ENCODE peak calls at places on chromosome 12, in seven cellular contexts. D is mammary epithelial cell; F is PC-3; Q is DND-41; V is heart right ventricle; H is CD8-positive, alpha-beta T cell; E is CD4-positive, alpha-beta T cell. G is an unnamed sample.
A peak's percentile ranks its signal among the peaks of the same experiment; 100 is the strongest.

GRCh38 chr12:67747869-67748760 is 99.6 kb downstream of the DYRK2 start:
- DNase-seq in H (no peak), Q (no peak), F (peak; percentile 73), E (no peak), V (no peak), D (peak; percentile 5), G (no peak)

GRCh38 chr12:92771011-92771410 is 68.2 kb downstream of the PLEKHG7 start:
- DNase-seq in E (no peak), V (no peak), Q (no peak), D (no peak), H (no peak), F (no peak), G (no peak)

GRCh38 chr12:59724011-59724703 is 128.3 kb downstream of the SLC16A7 start:
- DNase-seq in E (no peak), V (no peak), D (no peak), Q (no peak), F (no peak), H (no peak), G (no peak)

GRCh38 chr12:105385141-105385540 is 54.6 kb downstream of the C12orf75 start:
- DNase-seq in D (peak; percentile 62), F (no peak), E (no peak), Q (no peak), H (no peak), V (no peak), G (no peak)

GRCh38 chr12:7075931-7076330 is 15.4 kb downstream of the C1S start:
- DNase-seq in Q (no peak), D (no peak), E (no peak), H (no peak), F (no peak), V (no peak), G (no peak)

GRCh38 chr12:6752181-6752930 is 585 bp downstream of the MLF2 start:
- DNase-seq in H (no peak), Q (peak; percentile 61), V (no peak), E (no peak), F (peak; percentile 17), D (peak; percentile 14), G (peak; percentile 55)

GRCh38 chr12:13250416-13250815 is 53.9 kb downstream of the EMP1 start:
- DNase-seq in Q (no peak), H (no peak), E (no peak), D (peak; percentile 83), F (peak; percentile 76), V (no peak), G (no peak)

GRCh38 chr12:114696443-114697245 is 12.7 kb upstream of the TBX3 start:
- DNase-seq in Q (no peak), V (no peak), H (no peak), D (no peak), F (no peak), E (no peak), G (no peak)

GRCh38 chr12:118065380-118065779 is 4.4 kb upstream of the WSB2 start:
- DNase-seq in V (no peak), F (no peak), Q (peak; percentile 15), E (no peak), H (no peak), D (no peak), G (no peak)

GRCh38 chr12:124391340-124392261 is 96.7 kb downstream of the RFLNA start:
- DNase-seq in E (peak; percentile 20), F (peak; percentile 80), V (peak; percentile 63), H (peak; percentile 29), Q (no peak), D (no peak), G (peak; percentile 69)

GRCh38 chr12:108838194-108839010 is 19.0 kb downstream of the SSH1 start:
- DNase-seq in F (peak; percentile 99), V (peak; percentile 87), E (peak; percentile 35), Q (peak; percentile 52), H (peak; percentile 62), D (peak; percentile 99), G (peak; percentile 89)

GRCh38 chr12:62724947-62725447 is 210.0 kb downstream of the PPM1H start:
- DNase-seq in D (peak; percentile 99), V (no peak), Q (no peak), F (peak; percentile 98), H (no peak), E (no peak), G (no peak)

GRCh38 chr12:110689601-110690430 is 901 bp upstream of the HVCN1 start:
- DNase-seq in Q (peak; percentile 73), V (peak; percentile 51), D (no peak), E (peak; percentile 18), F (no peak), H (peak; percentile 44), G (peak; percentile 54)

GRCh38 chr12:26863515-26863914 is 30.5 kb upstream of the ITPR2 start:
- DNase-seq in Q (peak; percentile 39), F (peak; percentile 28), E (no peak), H (no peak), D (no peak), V (no peak), G (no peak)

GRCh38 chr12:29519585-29520182 is 22.2 kb upstream of the OVCH1 start:
- DNase-seq in Q (peak; percentile 10), D (peak; percentile 24), F (peak; percentile 86), H (no peak), V (no peak), E (no peak), G (no peak)

GRCh38 chr12:106171117-106171750 is 32.5 kb upstream of the NUAK1 start:
- DNase-seq in H (no peak), F (no peak), V (no peak), D (no peak), E (no peak), Q (no peak), G (no peak)

GRCh38 chr12:89353823-89354629 is 1.7 kb upstream of the DUSP6 start:
- DNase-seq in Q (peak; percentile 82), V (peak; percentile 87), F (peak; percentile 86), H (peak; percentile 47), E (peak; percentile 32), D (peak; percentile 94), G (peak; percentile 87)

GRCh38 chr12:100959481-100959880 is 164.9 kb downstream of the ANO4 start:
- DNase-seq in E (no peak), D (peak; percentile 31), Q (no peak), F (peak; percentile 7), V (no peak), H (no peak), G (no peak)

GRCh38 chr12:29350080-29350479 is 30.9 kb downstream of the ERGIC2 start:
- DNase-seq in Q (no peak), D (peak; percentile 29), H (no peak), F (peak; percentile 94), V (no peak), E (no peak), G (no peak)

GRCh38 chr12:72031066-72031465 is 92.4 kb downstream of the TPH2 start:
- DNase-seq in H (no peak), V (no peak), Q (no peak), E (no peak), D (no peak), F (no peak), G (no peak)

GRCh38 chr12:89565002-89565401 is 39.2 kb upstream of the POC1B start:
- DNase-seq in D (no peak), H (no peak), Q (no peak), V (no peak), E (no peak), F (no peak), G (no peak)

GRCh38 chr12:120249875-120250795 is 15.4 kb downstream of the PXN start:
- DNase-seq in E (no peak), V (peak; percentile 84), H (peak; percentile 25), Q (no peak), F (no peak), D (no peak), G (peak; percentile 90)

GRCh38 chr12:106118-106561 is 39.6 kb downstream of the IQSEC3 start:
- DNase-seq in F (no peak), V (no peak), Q (peak; percentile 9), D (no peak), E (no peak), H (no peak), G (peak; percentile 32)

GRCh38 chr12:126107659-126108058 is 1042.4 kb downstream of the AACS start:
- DNase-seq in V (no peak), F (no peak), Q (no peak), E (no peak), D (no peak), H (no peak), G (no peak)
- H3K9me3 ChIP-seq in V (no peaks in the 10 kb centered on the region), F (no peaks in the 10 kb centered on the region), Q (no peaks in the 10 kb centered on the region), E (no peaks in the 10 kb centered on the region), D (peaks cover 17% of the 10 kb centered on the region), H (no peaks in the 10 kb centered on the region), G (no peaks in the 10 kb centered on the region)

GRCh38 chr12:32402170-32402569 is 2.8 kb downstream of the FGD4 start:
- DNase-seq in E (no peak), V (no peak), Q (no peak), H (no peak), F (no peak), D (no peak), G (no peak)
- TF ChIP-seq CTCF in E (no peak), V (no peak), Q (no peak), H (no peak), F (no peak), D (no peak), G (no peak)

GRCh38 chr12:34605955-34606748 is 583.9 kb downstream of the ALG10 start:
- DNase-seq in Q (no peak), H (no peak), E (no peak), D (no peak), V (no peak), F (no peak), G (no peak)
- H3K9me3 ChIP-seq in Q (peaks cover 38% of the 10 kb centered on the region), H (no peaks in the 10 kb centered on the region), E (peaks cover 58% of the 10 kb centered on the region), D (peaks cover 21% of the 10 kb centered on the region), V (peaks cover 11% of the 10 kb centered on the region), F (no peaks in the 10 kb centered on the region), G (peaks cover 92% of the 10 kb centered on the region)

GRCh38 chr12:83823386-83824045 is 1089.1 kb downstream of the SLC6A15 start:
- DNase-seq in Q (no peak), D (peak; percentile 49), V (peak; percentile 43), F (peak; percentile 64), H (no peak), E (no peak), G (no peak)
- TF ChIP-seq CTCF in Q (peak; percentile 38), D (peak; percentile 70), V (no peak), F (peak; percentile 76), H (no peak), E (no peak), G (peak; percentile 56)

GRCh38 chr12:132936163-132936562 is 19.9 kb downstream of the ZNF605 start:
- DNase-seq in F (no peak), H (no peak), E (no peak), Q (no peak), D (no peak), V (no peak), G (no peak)
- H3K9me3 ChIP-seq in F (peaks cover 35% of the 10 kb centered on the region), H (peaks cover 35% of the 10 kb centered on the region), E (peaks cover 65% of the 10 kb centered on the region), Q (peaks cover 56% of the 10 kb centered on the region), D (peaks cover 41% of the 10 kb centered on the region), V (peaks cover 41% of the 10 kb centered on the region), G (peaks cover 89% of the 10 kb centered on the region)